ENCODE peak calls at places on chromosomes 5 and 9, in four cellular contexts. S, G, U and O are unnamed samples.

GRCh38 chr9:131394464-131395026 is 659 bp downstream of the PRRC2B start:
- DNase-seq in S (no peak), G (no peak), U (no peak), O (peak; percentile 53)

GRCh38 chr5:61263561-61264272 is 68.3 kb upstream of the ZSWIM6 start:
- DNase-seq in S (no peak), G (no peak), U (no peak), O (no peak)

GRCh38 chr9:110207071-110207923 is 662 bp downstream of the C9orf152 start:
- DNase-seq in S (no peak), G (no peak), U (no peak), O (no peak)

GRCh38 chr9:112334319-112334828 is 955 bp upstream of the PTBP3 start:
- DNase-seq in S (no peak), G (no peak), U (no peak), O (peak; percentile 32)

GRCh38 chr5:136028782-136029742 is at the start of gene TGFBI:
- DNase-seq in S (no peak), G (peak; percentile 28), U (no peak), O (peak; percentile 16)

GRCh38 chr5:150656191-150657132 is 4.6 kb upstream of the MYOZ3 start:
- DNase-seq in S (no peak), G (peak; percentile 82), U (peak; percentile 74), O (peak; percentile 79)

GRCh38 chr5:108919591-108920326 is 172.1 kb downstream of the FER start:
- DNase-seq in S (no peak), G (no peak), U (no peak), O (no peak)

GRCh38 chr9:21402387-21403247 is 6.3 kb upstream of the IFNA8 start:
- DNase-seq in S (no peak), G (peak; percentile 33), U (no peak), O (no peak)

GRCh38 chr9:83385317-83385716 is 152.9 kb downstream of the FRMD3 start:
- DNase-seq in S (no peak), G (no peak), U (no peak), O (no peak)

GRCh38 chr9:94031380-94031779 is 52.9 kb upstream of the PTPDC1 start:
- DNase-seq in S (no peak), G (no peak), U (no peak), O (no peak)

GRCh38 chr5:159451197-159452052 is 121.1 kb upstream of the IL12B start:
- DNase-seq in S (no peak), G (no peak), U (no peak), O (no peak)

GRCh38 chr5:137572042-137572695 is 73.0 kb upstream of the SPOCK1 start:
- DNase-seq in S (no peak), G (no peak), U (no peak), O (no peak)

GRCh38 chr9:37034320-37034937 is 361 bp upstream of the PAX5 start:
- DNase-seq in S (no peak), G (no peak), U (peak; percentile 26), O (no peak)

GRCh38 chr9:116792271-116792670 is 105.2 kb downstream of the TRIM32 start:
- DNase-seq in S (no peak), G (no peak), U (no peak), O (no peak)

GRCh38 chr5:154858972-154859950 is 834 bp downstream of the CNOT8 start:
- DNase-seq in S (no peak), G (no peak), U (no peak), O (peak; percentile 6)

GRCh38 chr5:81626524-81626923 is 124.4 kb downstream of the SSBP2 start:
- DNase-seq in S (no peak), G (no peak), U (no peak), O (no peak)

GRCh38 chr5:68544656-68545565 is 329.4 kb downstream of the PIK3R1 start:
- DNase-seq in S (no peak), G (no peak), U (no peak), O (no peak)

GRCh38 chr5:151066920-151067319 is 13.9 kb downstream of the TNIP1 start:
- DNase-seq in S (no peak), G (no peak), U (no peak), O (no peak)

GRCh38 chr9:129954868-129955550 is 88.0 kb downstream of the FNBP1 start:
- DNase-seq in S (no peak), G (no peak), U (no peak), O (no peak)

GRCh38 chr5:97501965-97502305 is 318.9 kb upstream of the RIOK2 start:
- DNase-seq in S (no peak), G (no peak), U (no peak), O (no peak)

GRCh38 chr5:150489358-150490295 is 18.3 kb upstream of the NDST1 start:
- DNase-seq in S (no peak), G (no peak), U (no peak), O (no peak)

GRCh38 chr9:89489548-89490527 is 8.1 kb downstream of the SEMA4D start:
- DNase-seq in S (no peak), G (no peak), U (no peak), O (peak; percentile 43)